ENCODE peak calls at places on chromosomes 13 and 19, in five cellular contexts. One of them, this sample, is unnamed.

GRCh38 chr19:31572671-31573298 is 223.5 kb upstream of the TSHZ3 start:
- DNase-seq in right lobe of liver: no peak
- DNase-seq in GM23338: no peak
- DNase-seq in pancreas: no peak
- DNase-seq in Peyer's patch: no peak
- DNase-seq in this sample: no peak

GRCh38 chr13:111034811-111035210 is 80.3 kb upstream of the ARHGEF7 start:
- DNase-seq in pancreas: no peak
- DNase-seq in GM23338: no peak
- DNase-seq in Peyer's patch: no peak
- DNase-seq in right lobe of liver: no peak
- DNase-seq in this sample: no peak

GRCh38 chr19:48627211-48627864 is 8.0 kb downstream of the SPHK2 start:
- DNase-seq in pancreas: peak; percentile 72
- DNase-seq in right lobe of liver: peak; percentile 35
- DNase-seq in Peyer's patch: peak; percentile 78
- DNase-seq in GM23338: no peak
- DNase-seq in this sample: no peak

GRCh38 chr13:23440821-23441608 is 7.5 kb upstream of the SACS start:
- DNase-seq in Peyer's patch: no peak
- DNase-seq in right lobe of liver: no peak
- DNase-seq in pancreas: no peak
- DNase-seq in GM23338: no peak
- DNase-seq in this sample: no peak

GRCh38 chr19:53506728-53507127 is 31.2 kb upstream of the ZNF331 start:
- DNase-seq in GM23338: no peak
- DNase-seq in pancreas: no peak
- DNase-seq in right lobe of liver: no peak
- DNase-seq in Peyer's patch: no peak
- DNase-seq in this sample: no peak

GRCh38 chr19:51692065-51692915 is 840 bp upstream of the SPACA6 start:
- DNase-seq in Peyer's patch: peak; percentile 32
- DNase-seq in right lobe of liver: no peak
- DNase-seq in GM23338: no peak
- DNase-seq in pancreas: peak; percentile 75
- DNase-seq in this sample: no peak

GRCh38 chr13:88142653-88143052 is 471.5 kb downstream of the SLITRK5 start:
- DNase-seq in Peyer's patch: no peak
- DNase-seq in right lobe of liver: no peak
- DNase-seq in GM23338: no peak
- DNase-seq in pancreas: no peak
- DNase-seq in this sample: no peak

GRCh38 chr19:40604647-40605200 is 3.6 kb downstream of the LTBP4 start:
- DNase-seq in right lobe of liver: no peak
- DNase-seq in Peyer's patch: peak; percentile 76
- DNase-seq in pancreas: no peak
- DNase-seq in GM23338: no peak
- DNase-seq in this sample: no peak

GRCh38 chr13:73738626-73739025 is 395.6 kb downstream of the KLF12 start:
- DNase-seq in Peyer's patch: no peak
- DNase-seq in GM23338: no peak
- DNase-seq in right lobe of liver: no peak
- DNase-seq in pancreas: no peak
- DNase-seq in this sample: no peak

GRCh38 chr19:1235625-1236538 is 1.9 kb downstream of the CBARP start:
- DNase-seq in pancreas: no peak
- DNase-seq in Peyer's patch: no peak
- DNase-seq in right lobe of liver: no peak
- DNase-seq in GM23338: no peak
- DNase-seq in this sample: no peak

GRCh38 chr13:69690999-69691398 is 416.6 kb upstream of the ATXN8OS start:
- DNase-seq in Peyer's patch: no peak
- DNase-seq in pancreas: no peak
- DNase-seq in GM23338: no peak
- DNase-seq in right lobe of liver: no peak
- DNase-seq in this sample: no peak

GRCh38 chr19:58317481-58318072 is 9.2 kb upstream of the ZSCAN22 start:
- DNase-seq in Peyer's patch: no peak
- DNase-seq in right lobe of liver: no peak
- DNase-seq in GM23338: peak; percentile 69
- DNase-seq in pancreas: no peak
- DNase-seq in this sample: no peak

GRCh38 chr19:42135836-42136235 is 3.6 kb upstream of the POU2F2 start:
- DNase-seq in right lobe of liver: no peak
- DNase-seq in pancreas: no peak
- DNase-seq in Peyer's patch: no peak
- DNase-seq in GM23338: no peak
- DNase-seq in this sample: no peak

GRCh38 chr13:76009491-76009890 is 373.4 kb downstream of the LMO7 start:
- DNase-seq in right lobe of liver: no peak
- DNase-seq in pancreas: no peak
- DNase-seq in GM23338: no peak
- DNase-seq in Peyer's patch: no peak
- DNase-seq in this sample: no peak

GRCh38 chr19:661427-662196 is 1.4 kb downstream of the RNF126 start:
- DNase-seq in right lobe of liver: no peak
- DNase-seq in pancreas: no peak
- DNase-seq in GM23338: no peak
- DNase-seq in Peyer's patch: peak; percentile 85
- DNase-seq in this sample: peak; percentile 53

GRCh38 chr13:97280478-97280877 is 58.3 kb downstream of the MBNL2 start:
- DNase-seq in GM23338: no peak
- DNase-seq in pancreas: no peak
- DNase-seq in Peyer's patch: no peak
- DNase-seq in right lobe of liver: no peak
- DNase-seq in this sample: no peak

GRCh38 chr19:3670796-3671679 is 29.2 kb downstream of the PIP5K1C start:
- DNase-seq in GM23338: no peak
- DNase-seq in pancreas: peak; percentile 74
- DNase-seq in Peyer's patch: peak; percentile 71
- DNase-seq in right lobe of liver: peak; percentile 67
- DNase-seq in this sample: no peak

GRCh38 chr13:79662882-79663281 is 181.9 kb downstream of the NDFIP2 start:
- DNase-seq in pancreas: no peak
- DNase-seq in Peyer's patch: no peak
- DNase-seq in GM23338: peak; percentile 11
- DNase-seq in right lobe of liver: no peak
- DNase-seq in this sample: no peak

GRCh38 chr13:44311011-44311481 is 62.6 kb upstream of the SERP2 start:
- DNase-seq in pancreas: no peak
- DNase-seq in GM23338: no peak
- DNase-seq in Peyer's patch: no peak
- DNase-seq in right lobe of liver: no peak
- DNase-seq in this sample: no peak

GRCh38 chr13:78192721-78193120 is 274.1 kb upstream of the EDNRB start:
- DNase-seq in pancreas: no peak
- DNase-seq in right lobe of liver: no peak
- DNase-seq in GM23338: no peak
- DNase-seq in Peyer's patch: no peak
- DNase-seq in this sample: no peak

GRCh38 chr13:33497146-33497845 is 211.7 kb upstream of the STARD13 start:
- DNase-seq in pancreas: no peak
- DNase-seq in GM23338: no peak
- DNase-seq in Peyer's patch: no peak
- DNase-seq in right lobe of liver: no peak
- DNase-seq in this sample: no peak

GRCh38 chr13:36919206-36919832 is 719 bp downstream of the SMAD9 start:
- DNase-seq in GM23338: peak; percentile 76
- DNase-seq in right lobe of liver: peak; percentile 34
- DNase-seq in Peyer's patch: no peak
- DNase-seq in pancreas: peak; percentile 73
- DNase-seq in this sample: no peak

GRCh38 chr19:18940791-18941627 is at the start of gene HOMER3:
- DNase-seq in Peyer's patch: peak; percentile 88
- DNase-seq in GM23338: peak; percentile 80
- DNase-seq in pancreas: peak; percentile 89
- DNase-seq in right lobe of liver: peak; percentile 84
- DNase-seq in this sample: peak; percentile 52

GRCh38 chr13:112893570-112894422 is 75.2 kb upstream of the MCF2L start:
- DNase-seq in pancreas: peak; percentile 90
- DNase-seq in right lobe of liver: peak; percentile 76
- DNase-seq in Peyer's patch: peak; percentile 70
- DNase-seq in GM23338: peak; percentile 71
- DNase-seq in this sample: no peak

GRCh38 chr19:49391581-49392399 is 3.7 kb downstream of the KASH5 start:
- DNase-seq in right lobe of liver: peak; percentile 79
- DNase-seq in Peyer's patch: peak; percentile 93
- DNase-seq in GM23338: peak; percentile 91
- DNase-seq in pancreas: peak; percentile 92
- DNase-seq in this sample: peak; percentile 68

GRCh38 chr19:19275166-19275565 is 2.1 kb upstream of the TM6SF2 start:
- DNase-seq in pancreas: peak; percentile 61
- DNase-seq in right lobe of liver: no peak
- DNase-seq in Peyer's patch: no peak
- DNase-seq in GM23338: no peak
- DNase-seq in this sample: no peak

GRCh38 chr19:48614436-48615144 is at the start of gene FAM83E:
- DNase-seq in right lobe of liver: no peak
- DNase-seq in GM23338: peak; percentile 83
- DNase-seq in pancreas: peak; percentile 86
- DNase-seq in Peyer's patch: peak; percentile 95
- DNase-seq in this sample: no peak

GRCh38 chr19:20279516-20279915 is 112.5 kb downstream of the ZNF486 start:
- DNase-seq in pancreas: no peak
- DNase-seq in right lobe of liver: no peak
- DNase-seq in Peyer's patch: no peak
- DNase-seq in GM23338: no peak
- DNase-seq in this sample: no peak

GRCh38 chr13:44692173-44692713 is 116.1 kb upstream of the TSC22D1 start:
- DNase-seq in pancreas: no peak
- DNase-seq in right lobe of liver: no peak
- DNase-seq in GM23338: peak; percentile 27
- DNase-seq in Peyer's patch: no peak
- DNase-seq in this sample: no peak

GRCh38 chr19:46067691-46068090 is 26.9 kb upstream of the IGFL4 start:
- DNase-seq in right lobe of liver: no peak
- DNase-seq in pancreas: no peak
- DNase-seq in Peyer's patch: no peak
- DNase-seq in GM23338: no peak
- DNase-seq in this sample: no peak
- H3K27ac ChIP-seq in right lobe of liver: no peak overlapping the region
- H3K27ac ChIP-seq in pancreas: no peak overlapping the region
- H3K27ac ChIP-seq in Peyer's patch: no peak overlapping the region
- H3K27ac ChIP-seq in GM23338: no peak overlapping the region
- H3K27ac ChIP-seq in this sample: no peak overlapping the region

GRCh38 chr13:40562975-40563349 is 103.5 kb downstream of the FOXO1 start:
- DNase-seq in right lobe of liver: no peak
- DNase-seq in pancreas: no peak
- DNase-seq in Peyer's patch: peak; percentile 54
- DNase-seq in GM23338: no peak
- DNase-seq in this sample: no peak

GRCh38 chr13:40563350-40564125 is 102.9 kb downstream of the FOXO1 start:
- DNase-seq in GM23338: no peak
- DNase-seq in pancreas: no peak
- DNase-seq in Peyer's patch: no peak
- DNase-seq in right lobe of liver: peak; percentile 71
- DNase-seq in this sample: no peak

GRCh38 chr13:40564342-40564997 is 102.0 kb downstream of the FOXO1 start:
- DNase-seq in GM23338: no peak
- DNase-seq in Peyer's patch: no peak
- DNase-seq in pancreas: no peak
- DNase-seq in right lobe of liver: no peak
- DNase-seq in this sample: no peak

GRCh38 chr13:40558656-40559055 is 107.8 kb downstream of the FOXO1 start:
- DNase-seq in right lobe of liver: no peak
- DNase-seq in GM23338: no peak
- DNase-seq in Peyer's patch: no peak
- DNase-seq in pancreas: no peak
- DNase-seq in this sample: no peak

DNA sequence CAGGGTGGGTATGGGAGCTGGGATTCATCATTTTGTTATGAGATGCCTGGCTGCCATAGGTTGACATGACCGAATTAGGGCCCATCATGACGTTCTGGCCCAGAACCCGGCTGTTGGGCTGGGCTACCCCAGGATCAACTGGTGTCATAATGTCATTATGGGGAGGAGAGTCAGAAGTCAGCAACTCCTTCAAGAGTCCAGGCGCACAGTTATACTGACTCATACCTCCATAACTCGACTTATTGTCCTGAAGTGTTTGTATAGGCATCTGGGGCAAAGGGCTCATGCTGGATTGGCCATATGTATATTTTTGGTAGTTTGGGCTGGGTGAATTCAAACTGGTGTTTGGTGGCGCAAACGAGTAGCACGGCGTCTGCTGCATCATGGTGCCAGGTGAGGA is 106.5 kb downstream of the FOXO1 start:
- DNase-seq in right lobe of liver: no peak
- DNase-seq in Peyer's patch: no peak
- DNase-seq in pancreas: no peak
- DNase-seq in GM23338: no peak
- DNase-seq in this sample: no peak
- H3K4me1 ChIP-seq in right lobe of liver: peaks cover 4% of the 10 kb centered on the region
- H3K4me1 ChIP-seq in Peyer's patch: peaks cover 11% of the 10 kb centered on the region
- H3K4me1 ChIP-seq in pancreas: peaks cover 16% of the 10 kb centered on the region
- H3K4me1 ChIP-seq in GM23338: peaks cover 32% of the 10 kb centered on the region
- H3K4me1 ChIP-seq in this sample: peaks cover 35% of the 10 kb centered on the region

GRCh38 chr19:14115761-14116160 is 1.8 kb downstream of the PRKACA start:
- DNase-seq in pancreas: no peak
- DNase-seq in right lobe of liver: no peak
- DNase-seq in GM23338: no peak
- DNase-seq in Peyer's patch: no peak
- DNase-seq in this sample: no peak

GRCh38 chr19:14117668-14118164 is at the start of gene PRKACA:
- DNase-seq in pancreas: peak; percentile 100
- DNase-seq in right lobe of liver: peak; percentile 100
- DNase-seq in GM23338: peak; percentile 99
- DNase-seq in Peyer's patch: peak; percentile 99
- DNase-seq in this sample: peak; percentile 98

GRCh38 chr19:14114854-14115253 is 2.7 kb downstream of the PRKACA start:
- DNase-seq in GM23338: peak; percentile 77
- DNase-seq in Peyer's patch: peak; percentile 78
- DNase-seq in right lobe of liver: peak; percentile 74
- DNase-seq in pancreas: peak; percentile 80
- DNase-seq in this sample: peak; percentile 29

GRCh38 chr19:14116918-14117578 is 514 bp downstream of the PRKACA start:
- DNase-seq in right lobe of liver: peak; percentile 61
- DNase-seq in Peyer's patch: peak; percentile 57
- DNase-seq in GM23338: peak; percentile 51
- DNase-seq in pancreas: peak; percentile 85
- DNase-seq in this sample: no peak

DNA sequence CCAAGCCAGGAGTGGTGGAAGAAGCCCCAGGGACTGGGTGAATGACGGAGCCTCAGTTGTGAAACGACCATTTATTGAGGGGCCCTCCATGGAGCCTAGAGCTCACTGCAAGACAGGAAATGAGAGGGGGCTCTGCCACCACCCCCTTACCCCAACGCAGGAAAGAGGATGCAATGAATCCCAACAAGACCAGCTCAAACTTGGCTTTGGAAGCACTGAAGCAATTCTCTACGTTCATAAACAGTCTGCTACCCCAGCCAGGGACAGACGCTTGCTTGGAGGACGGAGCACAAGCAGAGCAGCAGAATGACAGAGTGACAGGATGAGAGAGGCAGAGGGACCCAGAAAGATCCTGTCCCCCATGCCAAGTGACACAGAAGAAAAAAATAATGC is 1.0 kb downstream of the PRKACA start:
- DNase-seq in right lobe of liver: no peak
- DNase-seq in Peyer's patch: no peak
- DNase-seq in GM23338: no peak
- DNase-seq in pancreas: no peak
- DNase-seq in this sample: no peak
- H3K27ac ChIP-seq in right lobe of liver: peak overlapping the region; percentile 66
- H3K27ac ChIP-seq in Peyer's patch: peak overlapping the region; percentile 99
- H3K27ac ChIP-seq in GM23338: no peak overlapping the region
- H3K27ac ChIP-seq in pancreas: no peak overlapping the region
- H3K27ac ChIP-seq in this sample: no peak overlapping the region

GRCh38 chr19:15115080-15115479 is 7.9 kb downstream of the SYDE1 start:
- DNase-seq in Peyer's patch: peak; percentile 66
- DNase-seq in GM23338: no peak
- DNase-seq in pancreas: no peak
- DNase-seq in right lobe of liver: peak; percentile 76
- DNase-seq in this sample: no peak
- H3K4me1 ChIP-seq in Peyer's patch: no peaks in the 10 kb centered on the region
- H3K4me1 ChIP-seq in GM23338: no peaks in the 10 kb centered on the region
- H3K4me1 ChIP-seq in pancreas: no peaks in the 10 kb centered on the region
- H3K4me1 ChIP-seq in right lobe of liver: no peaks in the 10 kb centered on the region
- H3K4me1 ChIP-seq in this sample: no peaks in the 10 kb centered on the region